ENCODE peak calls at places on chromosomes 13 and 19, in eight cellular contexts. W is astrocyte of the spinal cord, M is mucosa of descending colon, X is right atrium auricular region, P is tibial artery, C is DND-41, O is colonic mucosa, H is GM12864. Q is an unnamed sample.

GRCh38 chr19:33193864-33194362 is at the start of gene LRP3:
- DNase-seq in M (peak; percentile 27), X (no peak), O (peak; percentile 41), P (no peak), C (no peak), W (no peak), H (no peak), Q (no peak)

GRCh38 chr19:15836345-15836594 is 20.8 kb upstream of the OR10H1 start:
- DNase-seq in M (peak; percentile 48), X (peak; percentile 59), C (no peak), H (no peak), W (no peak), O (no peak), P (no peak), Q (no peak)

GRCh38 chr19:5136060-5136855 is 167.3 kb downstream of the KDM4B start:
- DNase-seq in M (no peak), H (no peak), X (no peak), P (no peak), C (no peak), W (no peak), O (no peak), Q (no peak)

GRCh38 chr13:94968040-94968756 is 255.9 kb upstream of the SOX21 start:
- DNase-seq in C (no peak), X (no peak), M (no peak), H (no peak), O (no peak), W (peak; percentile 35), P (no peak), Q (no peak)

GRCh38 chr19:17340871-17341357 is 3.6 kb downstream of the GTPBP3 start:
- DNase-seq in H (no peak), O (no peak), C (no peak), W (no peak), P (no peak), M (no peak), X (no peak), Q (no peak)

GRCh38 chr13:49936943-49937273 is 768 bp upstream of the SPRYD7 start:
- DNase-seq in C (no peak), W (no peak), M (no peak), P (no peak), O (no peak), X (no peak), H (no peak), Q (no peak)

GRCh38 chr13:41827507-41828213 is 133.2 kb downstream of the VWA8 start:
- DNase-seq in M (no peak), H (no peak), X (peak; percentile 60), C (no peak), W (peak; percentile 96), P (peak; percentile 66), O (no peak), Q (no peak)

GRCh38 chr13:44932850-44933251 is 56.4 kb downstream of the NUFIP1 start:
- DNase-seq in C (no peak), H (no peak), W (peak; percentile 70), M (no peak), P (no peak), X (no peak), O (no peak), Q (no peak)

GRCh38 chr13:43786472-43786765 is 353 bp downstream of the ENOX1 start:
- DNase-seq in O (peak; percentile 17), W (no peak), X (no peak), C (no peak), M (no peak), H (no peak), P (no peak), Q (no peak)

GRCh38 chr13:43787518-43787891 is 733 bp upstream of the ENOX1 start:
- DNase-seq in M (no peak), W (peak; percentile 9), P (no peak), H (no peak), C (no peak), O (no peak), X (no peak), Q (no peak)

GRCh38 chr13:43786766-43787517 is at the start of gene ENOX1:
- DNase-seq in M (peak; percentile 24), O (peak; percentile 22), W (peak; percentile 79), C (no peak), P (peak; percentile 70), X (no peak), H (no peak), Q (peak; percentile 61)

GRCh38 chr13:43785681-43786471 is 896 bp downstream of the ENOX1 start:
- DNase-seq in M (peak; percentile 66), H (no peak), P (peak; percentile 80), C (no peak), O (peak; percentile 71), X (peak; percentile 78), W (peak; percentile 68), Q (peak; percentile 60)

DNA sequence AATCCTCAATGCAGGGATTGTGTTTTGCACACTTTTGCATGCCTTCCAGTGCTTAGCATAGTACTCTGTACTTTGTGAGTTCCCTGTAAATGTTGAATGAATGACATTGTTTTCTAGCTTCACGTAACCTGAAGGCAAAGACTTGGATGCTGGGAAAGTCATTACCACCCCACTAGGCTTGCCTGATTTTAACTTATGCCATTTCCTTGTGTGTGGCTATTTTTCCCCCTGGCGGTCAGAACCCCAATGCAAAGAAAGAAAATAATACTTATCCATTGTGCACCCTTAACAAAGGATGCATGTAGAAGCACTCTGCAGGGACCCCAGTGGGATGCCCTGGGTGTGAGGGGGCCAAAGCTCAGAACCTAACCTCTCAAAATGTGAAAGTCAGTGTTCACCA is 1.2 kb upstream of the ENOX1 start:
- DNase-seq in H (no peak), C (no peak), M (no peak), O (no peak), P (no peak), W (peak; percentile 61), X (no peak), Q (no peak)
- H3K4me3 ChIP-seq in H (no peak overlapping the region), C (no peak overlapping the region), M (no peak overlapping the region), O (no peak overlapping the region), P (no peak overlapping the region), W (peak overlapping the region; percentile 60), X (no peak overlapping the region), Q (no peak overlapping the region)

GRCh38 chr19:53196777-53197396 is 3.7 kb upstream of the ZNF665 start:
- DNase-seq in H (peak; percentile 42), O (peak; percentile 98), M (peak; percentile 99), W (peak; percentile 92), C (peak; percentile 98), P (peak; percentile 98), X (peak; percentile 95), Q (peak; percentile 100)

GRCh38 chr19:53190253-53190652 is 2.9 kb downstream of the ZNF665 start:
- DNase-seq in H (no peak), W (no peak), P (no peak), O (no peak), X (no peak), C (no peak), M (no peak), Q (no peak)

GRCh38 chr19:53193534-53194222 is 520 bp upstream of the ZNF665 start:
- DNase-seq in X (no peak), P (no peak), H (no peak), C (no peak), O (no peak), W (no peak), M (no peak), Q (no peak)

GRCh38 chr19:53192771-53193533 is at the start of gene ZNF665:
- DNase-seq in C (peak; percentile 94), W (peak; percentile 89), H (peak; percentile 58), X (peak; percentile 94), O (peak; percentile 92), M (peak; percentile 90), P (peak; percentile 93), Q (peak; percentile 95)

DNA sequence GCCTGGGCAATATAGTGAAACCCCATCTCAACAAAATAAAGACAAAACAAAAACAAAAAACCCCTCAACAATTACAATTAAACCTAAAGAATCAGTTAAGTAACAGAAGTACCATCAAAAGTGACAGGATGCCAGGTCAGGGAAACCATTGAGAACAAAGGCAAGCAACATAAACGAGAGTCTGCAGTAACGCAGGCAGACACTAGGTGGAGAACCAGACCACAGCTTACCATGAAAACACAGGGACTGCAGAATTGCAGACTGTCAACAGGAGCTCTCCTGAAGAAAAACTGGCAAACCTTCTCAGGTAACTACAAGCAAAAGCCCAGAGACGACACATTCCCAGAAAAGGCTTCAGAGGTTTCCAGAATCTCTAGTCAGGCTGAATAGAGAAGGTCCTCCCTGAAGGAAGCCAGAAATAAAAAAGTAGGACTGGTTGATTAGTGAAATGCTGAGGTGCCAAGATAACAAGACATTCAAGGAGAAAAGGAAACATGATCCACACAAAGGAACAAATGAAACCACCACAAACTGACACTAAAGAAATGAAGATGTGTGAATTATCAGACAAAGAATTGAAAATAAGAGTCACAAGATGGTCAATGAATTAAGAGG is 2.2 kb upstream of the ZNF665 start:
- DNase-seq in P (peak; percentile 90), H (peak; percentile 60), C (peak; percentile 87), M (peak; percentile 93), O (peak; percentile 84), X (peak; percentile 85), W (peak; percentile 80), Q (peak; percentile 62)
- H3K4me3 ChIP-seq in P (no peak overlapping the region), H (no peak overlapping the region), C (no peak overlapping the region), M (no peak overlapping the region), O (no peak overlapping the region), X (no peak overlapping the region), W (no peak overlapping the region), Q (no peak overlapping the region)

DNA sequence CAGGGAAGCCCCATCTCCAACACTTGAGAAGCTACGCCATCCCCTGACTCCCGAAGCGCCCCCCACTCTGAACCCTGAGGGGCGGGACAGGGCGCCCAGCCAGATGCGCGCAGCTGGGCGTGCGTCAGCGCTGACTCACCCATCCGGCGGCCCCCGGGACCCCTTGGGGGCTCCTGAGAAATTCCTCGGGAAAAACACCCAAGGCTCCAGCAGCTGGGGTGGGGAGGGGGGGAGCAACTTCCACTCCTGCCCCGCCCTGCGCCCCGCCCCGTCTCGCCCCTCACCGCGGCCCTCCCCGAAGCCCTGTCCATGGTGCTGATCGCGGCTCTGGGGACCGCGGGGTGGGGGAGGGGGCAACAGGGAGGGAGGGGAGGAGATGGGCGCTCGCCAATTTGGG is 1.0 kb downstream of the COL5A3 start:
- DNase-seq in W (peak; percentile 87), P (peak; percentile 75), H (no peak), X (peak; percentile 75), M (peak; percentile 60), O (peak; percentile 61), C (peak; percentile 42), Q (no peak)
- H3K4me3 ChIP-seq in W (no peak overlapping the region), P (peak overlapping the region; percentile 57), H (no peak overlapping the region), X (peak overlapping the region; percentile 50), M (no peak overlapping the region), O (no peak overlapping the region), C (no peak overlapping the region), Q (no peak overlapping the region)

GRCh38 chr19:50495020-50495531 is 15.9 kb downstream of the JOSD2 start:
- DNase-seq in M (no peak), P (no peak), O (no peak), C (no peak), W (no peak), X (no peak), H (no peak), Q (no peak)

GRCh38 chr19:50498219-50499056 is 12.6 kb downstream of the JOSD2 start:
- DNase-seq in O (no peak), H (no peak), C (no peak), X (no peak), W (no peak), P (no peak), M (no peak), Q (no peak)

GRCh38 chr19:50496189-50497029 is 14.6 kb downstream of the JOSD2 start:
- DNase-seq in M (no peak), C (no peak), W (no peak), X (no peak), O (no peak), P (peak; percentile 62), H (no peak), Q (peak; percentile 37)

GRCh38 chr19:50494186-50495019 is 16.6 kb downstream of the JOSD2 start:
- DNase-seq in M (no peak), P (no peak), C (no peak), O (no peak), X (no peak), H (no peak), W (no peak), Q (no peak)

DNA sequence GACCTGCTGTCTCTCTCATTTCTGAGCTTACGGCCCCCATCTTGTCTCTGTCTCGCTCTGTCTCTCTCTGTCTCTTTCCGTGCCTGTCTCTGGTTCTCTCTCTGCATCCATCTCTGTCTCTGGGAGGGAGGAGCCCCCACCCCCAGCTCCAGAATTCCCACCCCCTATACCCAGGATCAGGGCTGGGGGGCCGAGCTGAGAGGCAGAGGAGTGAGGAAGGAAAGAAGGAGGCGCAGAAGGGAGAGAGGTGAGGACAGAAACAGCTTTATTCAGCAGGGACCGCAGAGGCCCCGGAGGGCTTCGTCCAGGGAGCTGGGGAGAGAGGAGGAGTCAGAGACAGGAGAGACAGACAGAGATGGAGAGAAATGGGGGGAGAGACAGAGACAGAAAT is 14.0 kb downstream of the JOSD2 start:
- DNase-seq in M (no peak), P (peak; percentile 39), C (no peak), W (no peak), O (no peak), X (no peak), H (no peak), Q (peak; percentile 25)
- H3K4me3 ChIP-seq in M (no peak overlapping the region), P (no peak overlapping the region), C (no peak overlapping the region), W (no peak overlapping the region), O (no peak overlapping the region), X (peak overlapping the region; percentile 60), H (no peak overlapping the region), Q (no peak overlapping the region)